ENCODE peak calls at places on chromosomes 6 and 20, in six cellular contexts. U is HEK293T; M is nephron progenitor cell; W is central memory CD8-positive, alpha-beta T cell; L is A172; T is COR-L47. A is an unnamed sample.
A peak's percentile ranks its signal among the peaks of the same experiment; 100 is the strongest.

GRCh38 chr20:37413354-37413753 is 67.4 kb downstream of the SRC start:
- DNase-seq in L (no peak), T (no peak), M (no peak), U (no peak), W (no peak), A (no peak)

GRCh38 chr6:144017167-144018094 is 9.4 kb upstream of the PLAGL1 start:
- DNase-seq in W (no peak), U (no peak), T (no peak), M (no peak), L (no peak), A (no peak)

GRCh38 chr20:17503501-17504325 is 27.5 kb downstream of the BFSP1 start:
- DNase-seq in M (no peak), T (no peak), U (no peak), W (no peak), L (no peak), A (no peak)

GRCh38 chr20:3808141-3808479 is 12.0 kb downstream of the CDC25B start:
- DNase-seq in U (no peak), L (peak; percentile 99), T (peak; percentile 81), W (no peak), M (no peak), A (peak; percentile 56)

GRCh38 chr20:17640875-17641378 is 41.1 kb downstream of the RRBP1 start:
- DNase-seq in M (no peak), T (no peak), L (no peak), U (no peak), W (no peak), A (no peak)

GRCh38 chr6:106087548-106088325 is 1.6 kb downstream of the PRDM1 start:
- DNase-seq in L (peak; percentile 62), M (no peak), U (no peak), W (no peak), T (no peak), A (no peak)

GRCh38 chr6:117448011-117448410 is 22.3 kb upstream of the ROS1 start:
- DNase-seq in L (peak; percentile 31), U (no peak), M (no peak), W (no peak), T (no peak), A (no peak)

GRCh38 chr20:19354950-19355349 is 142.5 kb downstream of the SLC24A3 start:
- DNase-seq in U (no peak), W (no peak), T (no peak), L (no peak), M (no peak), A (no peak)

GRCh38 chr6:85401186-85402062 is 48.5 kb upstream of the NT5E start:
- DNase-seq in T (no peak), U (no peak), M (no peak), W (no peak), L (no peak), A (no peak)

GRCh38 chr6:134740473-134741192 is 209.3 kb downstream of the ALDH8A1 start:
- DNase-seq in L (peak; percentile 82), M (no peak), W (no peak), U (no peak), T (no peak), A (no peak)

GRCh38 chr6:53134601-53135235 is 13.9 kb downstream of the GCM1 start:
- DNase-seq in M (no peak), U (no peak), W (no peak), L (no peak), T (no peak), A (no peak)

GRCh38 chr6:46440133-46440532 is 51.1 kb downstream of the RCAN2 start:
- DNase-seq in U (no peak), T (no peak), W (no peak), L (no peak), M (no peak), A (no peak)

GRCh38 chr6:20922743-20923142 is 388.5 kb downstream of the CDKAL1 start:
- DNase-seq in L (no peak), M (no peak), W (no peak), U (no peak), T (no peak), A (no peak)

GRCh38 chr6:132490024-132490423 is 22.9 kb downstream of the STX7 start:
- DNase-seq in U (no peak), M (no peak), L (no peak), W (no peak), T (no peak), A (no peak)

GRCh38 chr6:38068854-38069253 is 249.3 kb downstream of the ZFAND3 start:
- DNase-seq in L (no peak), W (no peak), U (no peak), M (no peak), T (no peak), A (no peak)

GRCh38 chr20:56826306-56826970 is 197.3 kb downstream of the TFAP2C start:
- DNase-seq in U (no peak), W (no peak), L (no peak), M (no peak), T (no peak), A (no peak)

GRCh38 chr20:31833130-31833930 is 12.1 kb downstream of the FOXS1 start:
- DNase-seq in L (peak; percentile 69), W (peak; percentile 62), M (peak; percentile 93), U (peak; percentile 79), T (peak; percentile 4), A (peak; percentile 30)

GRCh38 chr20:37407573-37408002 is 61.6 kb downstream of the SRC start:
- DNase-seq in T (no peak), U (no peak), L (no peak), M (peak; percentile 41), W (no peak), A (no peak)

GRCh38 chr6:40778186-40778585 is 191.0 kb upstream of the LRFN2 start:
- DNase-seq in M (no peak), L (peak; percentile 69), U (no peak), T (no peak), W (no peak), A (no peak)

GRCh38 chr20:46573788-46574581 is 23.5 kb upstream of the OCSTAMP start:
- DNase-seq in U (no peak), M (no peak), L (no peak), T (no peak), W (no peak), A (no peak)

A was measured in NCI-H345.